ENCODE peak calls at places on chromosomes 6 and 20, in nine cellular contexts. One of them, this sample, is unnamed.

GRCh38 chr20:50611128-50611810 is 80.1 kb downstream of the RIPOR3 start:
- ATAC-seq in heart right ventricle: peak; percentile 77
- ATAC-seq in heart left ventricle: no peak
- ATAC-seq in PC-3: no peak
- ATAC-seq in naive B cell: no peak
- ATAC-seq in A549: no peak
- ATAC-seq in Right ventricle myocardium superior: peak; percentile 85
- ATAC-seq in HCT116: no peak
- ATAC-seq in K562: no peak
- ATAC-seq in this sample: no peak

GRCh38 chr6:149440735-149441662 is 40.9 kb downstream of the SUMO4 start:
- ATAC-seq in heart right ventricle: no peak
- ATAC-seq in heart left ventricle: no peak
- ATAC-seq in PC-3: peak; percentile 84
- ATAC-seq in naive B cell: no peak
- ATAC-seq in A549: no peak
- ATAC-seq in Right ventricle myocardium superior: no peak
- ATAC-seq in HCT116: no peak
- ATAC-seq in K562: peak; percentile 42
- ATAC-seq in this sample: no peak

GRCh38 chr6:151359486-151359885 is 31.9 kb downstream of the ZBTB2 start:
- ATAC-seq in heart right ventricle: no peak
- ATAC-seq in heart left ventricle: no peak
- ATAC-seq in PC-3: no peak
- ATAC-seq in naive B cell: no peak
- ATAC-seq in A549: no peak
- ATAC-seq in Right ventricle myocardium superior: no peak
- ATAC-seq in HCT116: peak; percentile 33
- ATAC-seq in K562: no peak
- ATAC-seq in this sample: no peak

GRCh38 chr6:42318485-42318884 is 100.8 kb upstream of the MRPS10 start:
- ATAC-seq in heart right ventricle: no peak
- ATAC-seq in heart left ventricle: no peak
- ATAC-seq in PC-3: no peak
- ATAC-seq in naive B cell: no peak
- ATAC-seq in A549: no peak
- ATAC-seq in Right ventricle myocardium superior: no peak
- ATAC-seq in HCT116: no peak
- ATAC-seq in K562: peak; percentile 24
- ATAC-seq in this sample: no peak

GRCh38 chr6:5286780-5287179 is 25.5 kb downstream of the FARS2 start:
- ATAC-seq in heart right ventricle: no peak
- ATAC-seq in heart left ventricle: no peak
- ATAC-seq in PC-3: no peak
- ATAC-seq in naive B cell: no peak
- ATAC-seq in A549: no peak
- ATAC-seq in Right ventricle myocardium superior: no peak
- ATAC-seq in HCT116: no peak
- ATAC-seq in K562: no peak
- ATAC-seq in this sample: no peak

GRCh38 chr6:90719321-90720195 is 132.7 kb upstream of the MAP3K7 start:
- ATAC-seq in heart right ventricle: no peak
- ATAC-seq in heart left ventricle: no peak
- ATAC-seq in PC-3: no peak
- ATAC-seq in naive B cell: no peak
- ATAC-seq in A549: no peak
- ATAC-seq in Right ventricle myocardium superior: no peak
- ATAC-seq in HCT116: no peak
- ATAC-seq in K562: no peak
- ATAC-seq in this sample: peak; percentile 75

GRCh38 chr6:56764081-56764566 is 121.4 kb upstream of the DST start:
- ATAC-seq in heart right ventricle: peak; percentile 23
- ATAC-seq in heart left ventricle: peak; percentile 38
- ATAC-seq in PC-3: peak; percentile 76
- ATAC-seq in naive B cell: no peak
- ATAC-seq in A549: peak; percentile 83
- ATAC-seq in Right ventricle myocardium superior: peak; percentile 66
- ATAC-seq in HCT116: peak; percentile 90
- ATAC-seq in K562: peak; percentile 82
- ATAC-seq in this sample: peak; percentile 62

GRCh38 chr6:155444952-155445903 is 10.4 kb downstream of the NOX3 start:
- ATAC-seq in heart right ventricle: no peak
- ATAC-seq in heart left ventricle: no peak
- ATAC-seq in PC-3: no peak
- ATAC-seq in naive B cell: no peak
- ATAC-seq in A549: no peak
- ATAC-seq in Right ventricle myocardium superior: no peak
- ATAC-seq in HCT116: no peak
- ATAC-seq in K562: no peak
- ATAC-seq in this sample: no peak

GRCh38 chr20:16701296-16701695 is 28.5 kb upstream of the SNRPB2 start:
- ATAC-seq in heart right ventricle: no peak
- ATAC-seq in heart left ventricle: no peak
- ATAC-seq in PC-3: peak; percentile 73
- ATAC-seq in naive B cell: no peak
- ATAC-seq in A549: peak; percentile 77
- ATAC-seq in Right ventricle myocardium superior: peak; percentile 48
- ATAC-seq in HCT116: peak; percentile 75
- ATAC-seq in K562: no peak
- ATAC-seq in this sample: no peak